ENCODE peak calls at places on chromosomes 16 and 17, in four cellular contexts. L is NCI-H748 treated with DMSO at 0.1 percent for 48 hours; N is activated CD4-positive, alpha-beta T cell treated with anti-CD3 and anti-CD28 coated beads, Interleukin-2, amount 50 U/mL, for 1 hour; A is stimulated activated naive CD8-positive, alpha-beta T cell treated with anti-CD3 and anti-CD28 coated beads, Interleukin-15, Interleukin-2, amounts not matched to agents 100 U/mL and 50 U/mL, for 24 hours. U is an unnamed sample.

GRCh38 chr16:19744670-19745069 is 26.6 kb downstream of the IQCK start:
- DNase-seq in L (no peak), N (no peak), A (no peak), U (no peak)

GRCh38 chr16:65002265-65002664 is 119.6 kb downstream of the CDH11 start:
- DNase-seq in L (no peak), N (no peak), A (no peak), U (no peak)

GRCh38 chr16:78211200-78211599 is 111.7 kb downstream of the WWOX start:
- DNase-seq in L (no peak), N (no peak), A (no peak), U (no peak)

GRCh38 chr17:8152112-8152775 is at the start of gene PER1:
- DNase-seq in L (peak), N (peak), A (peak), U (peak)

GRCh38 chr16:2143874-2144485 is 4.4 kb upstream of the RAB26 start:
- DNase-seq in L (no peak), N (no peak), A (no peak), U (no peak)

GRCh38 chr16:2715519-2715918 is 4.5 kb downstream of the PRSS27 start:
- DNase-seq in L (no peak), N (peak), A (peak), U (no peak)

GRCh38 chr17:3835410-3836229 is 10.4 kb downstream of the NCBP3 start:
- DNase-seq in L (no peak), N (no peak), A (no peak), U (no peak)

GRCh38 chr17:27559506-27559931 is 71.5 kb upstream of the LGALS9 start:
- DNase-seq in L (no peak), N (no peak), A (no peak), U (no peak)

GRCh38 chr16:28478511-28479180 is 6.5 kb upstream of the NPIPB7 start:
- DNase-seq in L (no peak), N (no peak), A (no peak), U (no peak)

GRCh38 chr17:82517230-82517865 is 2.2 kb upstream of the FOXK2 start:
- DNase-seq in L (no peak), N (no peak), A (no peak), U (no peak)

GRCh38 chr16:80288616-80289015 is 252.2 kb upstream of the DYNLRB2 start:
- DNase-seq in L (no peak), N (no peak), A (no peak), U (no peak)

GRCh38 chr17:57580055-57580739 is 164.9 kb downstream of the CCDC182 start:
- DNase-seq in L (no peak), N (no peak), A (no peak), U (no peak)

GRCh38 chr17:43958953-43959352 is 5.2 kb upstream of the PYY start:
- DNase-seq in L (no peak), N (no peak), A (no peak), U (no peak)

U was measured in NCI-H1417 treated with DMSO at 0.1 percent for 48 hours.